ENCODE peak calls at places on chromosomes 16 and 17, in nine cellular contexts. Q is pulmonary artery endothelial cell, L is hepatocyte, R is glutamatergic neuron, Y is GM12865, B is BJ, H is prostate gland, X is fibroblast of pulmonary artery, A is kidney glomerular epithelial cell. O is an unnamed sample.

GRCh38 chr16:21689107-21689506 is 25.3 kb downstream of the OTOA start:
- DNase-seq in Q (no peak), L (no peak), R (no peak), Y (no peak), B (no peak), H (no peak), X (no peak), A (no peak), O (no peak)

GRCh38 chr17:79276824-79277223 is 202.2 kb downstream of the ENGASE start:
- DNase-seq in Q (no peak), L (no peak), R (no peak), Y (no peak), B (no peak), H (no peak), X (no peak), A (no peak), O (no peak)

GRCh38 chr16:79380990-79381389 is 219.5 kb downstream of the MAF start:
- DNase-seq in Q (no peak), L (peak), R (no peak), Y (no peak), B (no peak), H (no peak), X (no peak), A (no peak), O (no peak)

GRCh38 chr16:68902376-68903345 is 59.3 kb downstream of the TANGO6 start:
- DNase-seq in Q (no peak), L (peak), R (peak), Y (peak), B (no peak), H (peak), X (peak), A (peak), O (peak)

GRCh38 chr16:49838361-49838638 is 17.6 kb downstream of the ZNF423 start:
- DNase-seq in Q (no peak), L (no peak), R (no peak), Y (no peak), B (no peak), H (no peak), X (no peak), A (no peak), O (no peak)

GRCh38 chr17:48555616-48556533 is 11.0 kb upstream of the HOXB2 start:
- DNase-seq in Q (no peak), L (no peak), R (no peak), Y (peak), B (no peak), H (peak), X (no peak), A (no peak), O (no peak)

GRCh38 chr17:969767-970387 is 9.7 kb downstream of the NXN start:
- DNase-seq in Q (no peak), L (peak), R (no peak), Y (no peak), B (no peak), H (no peak), X (no peak), A (peak), O (no peak)

GRCh38 chr16:48126801-48127644 is 28.8 kb downstream of the ABCC12 start:
- DNase-seq in Q (peak), L (peak), R (no peak), Y (no peak), B (peak), H (peak), X (peak), A (peak), O (peak)

GRCh38 chr17:67377727-67378443 is 804 bp downstream of the PITPNC1 start:
- DNase-seq in Q (no peak), L (peak), R (peak), Y (peak), B (no peak), H (peak), X (peak), A (no peak), O (peak)

GRCh38 chr17:42067371-42068180 is 17.2 kb upstream of the C17orf113 start:
- DNase-seq in Q (no peak), L (peak), R (peak), Y (peak), B (no peak), H (peak), X (peak), A (no peak), O (peak)

GRCh38 chr17:43328650-43329049 is 70.1 kb upstream of the ARL4D start:
- DNase-seq in Q (no peak), L (no peak), R (no peak), Y (no peak), B (no peak), H (no peak), X (no peak), A (no peak), O (no peak)

O was measured in Karpas-422.